ENCODE peak calls at places on chromosomes 3 and 15, in ten cellular contexts. D, R, W, T, C, Q, M, P, F and B are unnamed samples.

GRCh38 chr3:150346956-150347863 is 60.9 kb upstream of the TSC22D2 start:
- DNase-seq in R (no peak), F (no peak), W (no peak), C (no peak), T (no peak), Q (no peak), D (no peak), M (no peak), P (no peak), B (no peak)

GRCh38 chr15:28101201-28101600 is 2.1 kb upstream of the OCA2 start:
- DNase-seq in R (no peak), C (no peak), D (no peak), Q (no peak), M (no peak), F (no peak), W (peak; percentile 46), T (no peak), P (no peak), B (no peak)

GRCh38 chr3:70431906-70432305 is 119.5 kb upstream of the MDFIC2 start:
- DNase-seq in W (no peak), R (no peak), Q (no peak), C (no peak), F (no peak), M (no peak), T (no peak), P (no peak), D (no peak), B (no peak)

GRCh38 chr15:51731549-51732267 is 5.7 kb downstream of the LYSMD2 start:
- DNase-seq in R (peak; percentile 65), Q (no peak), M (no peak), C (peak; percentile 55), F (no peak), P (peak; percentile 37), D (no peak), W (no peak), T (no peak), B (peak; percentile 43)

GRCh38 chr3:122697952-122698625 is 17.4 kb downstream of the PARP14 start:
- DNase-seq in F (no peak), R (no peak), D (no peak), C (no peak), T (no peak), Q (no peak), M (peak; percentile 5), W (no peak), P (no peak), B (no peak)

GRCh38 chr15:99732711-99733267 is 448 bp downstream of the LYSMD4 start:
- DNase-seq in P (no peak), C (no peak), F (no peak), W (no peak), D (peak; percentile 27), M (no peak), T (no peak), R (no peak), Q (peak; percentile 40), B (peak; percentile 33)

GRCh38 chr15:76206325-76206976 is 104.8 kb downstream of the ETFA start:
- DNase-seq in T (no peak), C (peak; percentile 44), Q (peak; percentile 95), W (no peak), R (peak; percentile 62), D (no peak), F (no peak), M (peak; percentile 40), P (peak; percentile 66), B (peak; percentile 57)

GRCh38 chr3:101574388-101575156 is 592 bp downstream of the PCNP start:
- DNase-seq in M (peak; percentile 68), R (no peak), F (peak; percentile 23), W (no peak), D (peak; percentile 35), C (peak; percentile 55), P (no peak), Q (peak; percentile 70), T (no peak), B (peak; percentile 70)

GRCh38 chr3:129855454-129856419 is 37.8 kb downstream of the TMCC1 start:
- DNase-seq in D (no peak), F (peak; percentile 35), Q (no peak), P (no peak), T (no peak), W (no peak), C (peak; percentile 68), R (no peak), M (peak; percentile 62), B (peak; percentile 41)

GRCh38 chr15:69729167-69729748 is 276.6 kb downstream of the RPLP1 start:
- DNase-seq in C (no peak), M (no peak), D (peak; percentile 60), F (peak; percentile 47), W (peak; percentile 86), P (peak; percentile 70), Q (peak; percentile 14), R (peak; percentile 91), T (peak; percentile 68), B (peak; percentile 13)

GRCh38 chr15:93037341-93038063 is 51.5 kb downstream of the RGMA start:
- DNase-seq in D (no peak), C (no peak), W (peak; percentile 65), T (no peak), R (peak; percentile 50), F (no peak), M (no peak), Q (peak; percentile 90), P (peak; percentile 53), B (peak; percentile 5)

GRCh38 chr3:36482259-36482658 is 102.0 kb downstream of the STAC start:
- DNase-seq in P (no peak), C (no peak), D (no peak), R (no peak), M (no peak), F (no peak), Q (no peak), T (no peak), W (no peak), B (no peak)

GRCh38 chr3:94167796-94168195 is 104.9 kb downstream of the NSUN3 start:
- DNase-seq in C (no peak), P (no peak), R (no peak), D (no peak), F (no peak), M (no peak), T (no peak), Q (peak; percentile 3), W (no peak), B (no peak)

GRCh38 chr15:39077998-39078397 is 502.9 kb upstream of the THBS1 start:
- DNase-seq in T (no peak), P (no peak), C (no peak), R (no peak), W (no peak), F (no peak), Q (no peak), M (no peak), D (no peak), B (no peak)

GRCh38 chr3:138675393-138675792 is 66.8 kb downstream of the FAIM start:
- DNase-seq in T (no peak), F (no peak), R (no peak), C (peak; percentile 17), D (no peak), P (no peak), Q (no peak), W (no peak), M (peak; percentile 24), B (peak; percentile 6)

GRCh38 chr15:62502451-62502850 is 337.4 kb upstream of the C2CD4B start:
- DNase-seq in F (no peak), R (no peak), C (no peak), W (no peak), T (no peak), P (no peak), D (no peak), M (no peak), Q (no peak), B (no peak)